ENCODE peak calls at places on chromosomes 2 and 18, in five cellular contexts. U, V, R, P and W are unnamed samples.

GRCh38 chr2:132547089-132547687 is 122.8 kb downstream of the LYPD1 start:
- DNase-seq in P (peak; percentile 84), U (no peak), V (no peak), R (peak; percentile 78), W (no peak)

GRCh38 chr2:23409246-23409645 is 24.3 kb downstream of the KLHL29 start:
- DNase-seq in V (no peak), U (no peak), R (no peak), P (no peak), W (no peak)

GRCh38 chr2:126527836-126528490 is 128.0 kb upstream of the GYPC start:
- DNase-seq in R (peak; percentile 58), U (no peak), V (no peak), P (peak; percentile 73), W (no peak)

GRCh38 chr2:71186973-71187372 is 39.9 kb downstream of the PAIP2B start:
- DNase-seq in R (no peak), V (no peak), U (no peak), P (no peak), W (no peak)

GRCh38 chr2:235021752-235022151 is 69.9 kb downstream of the SH3BP4 start:
- DNase-seq in U (no peak), P (no peak), V (peak; percentile 56), R (peak; percentile 76), W (peak; percentile 54)

GRCh38 chr2:193783681-193784080 is 1588.9 kb upstream of the TMEFF2 start:
- DNase-seq in P (no peak), V (no peak), R (no peak), U (no peak), W (no peak)

GRCh38 chr2:231665208-231665921 is 43.0 kb upstream of the PTMA start:
- DNase-seq in R (no peak), V (no peak), P (no peak), U (no peak), W (no peak)

GRCh38 chr2:128314348-128315121 is 4.1 kb downstream of the HS6ST1 start:
- DNase-seq in V (no peak), U (no peak), R (no peak), P (no peak), W (no peak)

GRCh38 chr2:128494640-128495321 is 176.1 kb upstream of the HS6ST1 start:
- DNase-seq in U (peak; percentile 35), V (no peak), P (no peak), R (no peak), W (no peak)

GRCh38 chr2:68475110-68475509 is 7.7 kb downstream of the APLF start:
- DNase-seq in V (no peak), P (no peak), R (no peak), U (no peak), W (no peak)

GRCh38 chr18:46035701-46036680 is 36.1 kb downstream of the PSTPIP2 start:
- DNase-seq in V (no peak), R (peak; percentile 56), U (no peak), P (no peak), W (no peak)

GRCh38 chr18:80227472-80227871 is 19.8 kb downstream of the PARD6G start:
- DNase-seq in U (no peak), R (no peak), P (no peak), V (no peak), W (no peak)

GRCh38 chr2:229174794-229175529 is 96.1 kb downstream of the PID1 start:
- DNase-seq in R (no peak), P (no peak), V (no peak), U (no peak), W (no peak)

GRCh38 chr18:12336251-12336650 is 28.2 kb downstream of the TUBB6 start:
- DNase-seq in V (peak; percentile 18), U (no peak), R (no peak), P (no peak), W (peak; percentile 43)

GRCh38 chr2:55159037-55159651 is 72.9 kb downstream of the CLHC1 start:
- DNase-seq in V (no peak), U (peak; percentile 69), R (no peak), P (no peak), W (no peak)

GRCh38 chr2:64551851-64552250 is 27.7 kb downstream of the AFTPH start:
- DNase-seq in U (no peak), R (no peak), P (no peak), V (no peak), W (no peak)

GRCh38 chr2:1024981-1025380 is 74.3 kb downstream of the SNTG2 start:
- DNase-seq in U (no peak), P (no peak), R (peak; percentile 72), V (no peak), W (no peak)

GRCh38 chr2:24682357-24682756 is 110.8 kb downstream of the PTRHD1 start:
- DNase-seq in U (no peak), P (no peak), V (no peak), R (no peak), W (no peak)

GRCh38 chr2:27369471-27370025 is 590 bp downstream of the EIF2B4 start:
- DNase-seq in P (no peak), U (no peak), V (no peak), R (peak; percentile 22), W (no peak)

GRCh38 chr18:63677490-63678225 is 16.0 kb upstream of the SERPINB3 start:
- DNase-seq in U (no peak), R (no peak), P (no peak), V (no peak), W (no peak)

GRCh38 chr2:148201075-148202004 is 180.4 kb downstream of the MBD5 start:
- DNase-seq in P (peak; percentile 6), R (peak; percentile 36), U (peak; percentile 72), V (no peak), W (no peak)

GRCh38 chr2:218993345-218994315 is at the start of gene CRYBA2:
- DNase-seq in V (no peak), U (peak; percentile 66), R (no peak), P (no peak), W (no peak)

GRCh38 chr18:79680100-79680879 is 687 bp downstream of the CTDP1 start:
- DNase-seq in P (peak; percentile 36), V (no peak), U (no peak), R (peak; percentile 49), W (no peak)

GRCh38 chr2:88753833-88754584 is 62.5 kb downstream of the RPIA start:
- DNase-seq in V (no peak), P (no peak), U (no peak), R (no peak), W (no peak)

GRCh38 chr18:13471495-13471845 is 252.9 kb downstream of the LDLRAD4 start:
- DNase-seq in R (no peak), V (no peak), U (no peak), P (no peak), W (no peak)

GRCh38 chr2:108492364-108492763 is 41.9 kb upstream of the LIMS1 start:
- DNase-seq in V (peak; percentile 62), P (no peak), R (peak; percentile 94), U (no peak), W (peak; percentile 22)

GRCh38 chr18:27540126-27540525 is 355.0 kb upstream of the CHST9 start:
- DNase-seq in P (no peak), R (no peak), V (no peak), U (no peak), W (peak; percentile 36)

GRCh38 chr18:5895300-5895885 is at the start of gene TMEM200C:
- DNase-seq in R (no peak), U (peak; percentile 66), V (no peak), P (no peak), W (no peak)

GRCh38 chr2:30148850-30149249 is 2.0 kb downstream of the YPEL5 start:
- DNase-seq in P (no peak), U (no peak), V (no peak), R (no peak), W (no peak)

GRCh38 chr2:235511751-235512698 is 18.2 kb downstream of the AGAP1 start:
- DNase-seq in U (no peak), V (no peak), R (no peak), P (no peak), W (no peak)

GRCh38 chr2:240876035-240876474 is 7.4 kb downstream of the AGXT start:
- DNase-seq in U (peak; percentile 59), P (no peak), R (no peak), V (no peak), W (no peak)

GRCh38 chr2:163132850-163133249 is 294.3 kb upstream of the KCNH7 start:
- DNase-seq in V (peak; percentile 2), U (no peak), P (no peak), R (no peak), W (no peak)

GRCh38 chr2:198763793-198764192 is 693.9 kb downstream of the SATB2 start:
- DNase-seq in V (no peak), P (no peak), U (no peak), R (no peak), W (no peak)

DNA sequence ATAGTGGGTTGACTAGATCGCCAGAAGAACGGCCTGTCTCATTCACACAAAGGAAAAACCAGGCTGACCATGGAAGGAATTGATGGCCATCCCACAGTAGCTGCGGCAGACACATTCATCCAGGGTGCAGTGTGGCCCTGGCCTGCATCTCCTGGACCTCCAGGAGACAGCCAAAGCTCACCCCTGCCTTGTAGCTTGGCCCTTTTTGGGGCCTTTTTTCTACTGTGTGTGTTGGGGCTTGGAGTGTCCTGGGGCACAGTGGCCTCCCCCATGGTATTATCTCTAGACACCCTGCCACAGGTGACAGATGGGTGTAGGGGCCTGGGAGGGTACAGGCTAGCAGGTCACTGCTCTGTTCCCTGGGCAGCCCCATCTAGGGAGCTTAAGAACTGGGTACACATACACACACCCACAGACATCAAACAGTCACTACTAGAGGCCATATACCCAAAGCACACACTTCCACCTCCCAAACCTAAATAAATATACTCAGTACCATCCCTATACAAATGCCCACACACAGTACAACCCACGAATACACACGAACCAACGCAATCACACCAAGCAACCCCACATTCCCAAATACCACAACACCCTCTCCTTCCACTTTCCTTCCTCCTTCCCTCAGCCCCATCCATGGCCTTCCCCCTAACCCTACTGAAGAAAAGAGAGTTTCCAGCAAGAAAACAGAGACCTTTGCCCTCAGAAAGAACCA is 8.6 kb downstream of the EN1 start:
- DNase-seq in P (no peak), U (no peak), V (no peak), R (no peak), W (no peak)
- H3K4me3 ChIP-seq in P (no peak overlapping the region), U (no peak overlapping the region), V (no peak overlapping the region), R (no peak overlapping the region), W (no peak overlapping the region)

GRCh38 chr2:233449071-233449901 is 95.0 kb downstream of the DGKD start:
- DNase-seq in R (peak; percentile 62), U (peak; percentile 67), P (no peak), V (no peak), W (no peak)
- TF ChIP-seq CTCF in R (peak; percentile 89), U (peak; percentile 57), P (peak; percentile 62), V (peak; percentile 84), W (peak; percentile 75)

GRCh38 chr2:37302701-37303252 is 21.9 kb downstream of the PRKD3 start:
- DNase-seq in U (no peak), R (no peak), P (no peak), V (no peak), W (no peak)

GRCh38 chr2:37306024-37306423 is 18.6 kb downstream of the PRKD3 start:
- DNase-seq in V (no peak), P (no peak), R (no peak), U (no peak), W (no peak)

DNA sequence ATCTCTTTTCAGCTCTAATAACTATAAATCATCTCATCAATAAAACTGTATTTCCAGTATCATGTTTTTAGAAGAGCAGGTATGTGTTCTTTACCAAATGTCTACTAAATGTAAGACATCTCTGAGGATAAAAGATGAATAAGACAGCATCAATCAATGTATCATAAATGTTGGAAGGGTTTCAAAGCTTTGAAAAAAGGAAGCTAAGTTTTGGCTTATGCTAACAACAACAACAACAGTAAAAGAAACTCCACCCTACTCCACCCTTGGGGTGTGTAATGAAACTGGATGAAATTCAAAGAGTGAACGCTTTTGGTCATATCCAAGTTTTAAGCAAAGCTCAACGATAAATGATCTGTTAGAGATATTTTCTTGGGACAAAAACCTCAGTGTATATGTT is 17.1 kb downstream of the PRKD3 start:
- DNase-seq in P (no peak), U (no peak), R (no peak), V (no peak), W (no peak)
- H3K4me3 ChIP-seq in P (no peak overlapping the region), U (no peak overlapping the region), R (no peak overlapping the region), V (no peak overlapping the region), W (no peak overlapping the region)

GRCh38 chr2:38508311-38509039 is 94.3 kb downstream of the HNRNPLL start:
- DNase-seq in V (peak; percentile 39), R (peak; percentile 77), P (peak; percentile 99), U (peak; percentile 82), W (peak; percentile 35)
- TF ChIP-seq CTCF in V (peak; percentile 67), R (peak; percentile 73), P (peak; percentile 33), U (peak; percentile 54), W (peak; percentile 73)